ENCODE peak calls at places on chromosomes 1 and 21, in seven cellular contexts. B is astrocyte of the cerebellum, G is heart left ventricle, W is bronchial epithelial cell, P is cardiac fibroblast, F is pancreas, N is AG04450. L is an unnamed sample.

GRCh38 chr1:246907472-246907871 is 24.3 kb downstream of the AHCTF1 start:
- DNase-seq in B (peak; percentile 47), P (peak; percentile 79), W (peak; percentile 33), G (peak; percentile 34), F (no peak), N (peak; percentile 34), L (no peak)

GRCh38 chr1:115927971-115928370 is 48.3 kb upstream of the SLC22A15 start:
- DNase-seq in F (no peak), G (no peak), P (no peak), B (no peak), W (peak; percentile 55), N (no peak), L (no peak)

GRCh38 chr1:15786581-15786980 is 20.9 kb downstream of the UQCRHL start:
- DNase-seq in P (peak; percentile 65), W (no peak), N (no peak), F (no peak), G (no peak), B (no peak), L (no peak)

GRCh38 chr1:57470028-57470427 is 46.2 kb upstream of the DAB1 start:
- DNase-seq in B (peak; percentile 39), G (no peak), P (peak; percentile 31), N (peak; percentile 26), F (no peak), W (no peak), L (peak; percentile 28)

GRCh38 chr1:226736908-226737818 is 1.9 kb downstream of the ITPKB start:
- DNase-seq in G (peak; percentile 51), B (no peak), W (peak; percentile 18), N (no peak), P (peak; percentile 50), F (peak; percentile 19), L (no peak)

GRCh38 chr1:233617025-233617424 is 3.1 kb downstream of the KCNK1 start:
- DNase-seq in G (no peak), N (no peak), P (no peak), W (no peak), F (no peak), B (no peak), L (no peak)

GRCh38 chr1:91610829-91611228 is 110.2 kb downstream of the CDC7 start:
- DNase-seq in G (no peak), B (no peak), F (no peak), W (no peak), P (peak; percentile 33), N (no peak), L (no peak)

GRCh38 chr1:171222961-171223360 is 25.3 kb upstream of the FMO1 start:
- DNase-seq in B (peak; percentile 15), W (no peak), G (peak; percentile 42), N (no peak), P (peak; percentile 59), F (no peak), L (no peak)

DNA sequence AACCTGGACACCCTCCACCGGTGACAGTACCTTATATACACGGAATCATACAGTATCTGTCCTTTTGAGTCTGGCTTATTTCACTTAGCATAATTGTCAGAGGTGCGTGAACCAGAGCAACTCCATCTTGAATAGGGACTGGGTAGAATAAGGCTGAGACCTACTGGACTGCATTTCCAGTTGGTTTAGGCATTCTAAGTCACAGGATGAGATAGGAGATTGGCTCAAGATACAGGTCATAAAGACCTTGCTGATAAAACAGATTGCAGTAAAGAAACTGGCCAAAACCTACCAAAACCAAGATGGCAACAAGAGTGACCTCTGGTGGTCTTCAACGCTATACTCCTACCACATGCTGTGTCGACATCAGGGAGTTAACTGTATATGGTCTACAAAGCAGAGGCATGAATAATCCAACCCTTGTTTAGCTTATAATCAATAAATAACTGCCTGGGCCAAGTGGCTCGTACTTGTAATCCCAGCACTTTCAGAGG is 1.4 kb upstream of the FDPS start:
- DNase-seq in B (no peak), G (no peak), F (no peak), W (peak; percentile 32), N (no peak), P (peak; percentile 63), L (no peak)
- TF ChIP-seq CTCF in B (peak; percentile 27), G (peak; percentile 28), F (no peak), W (no peak), N (peak; percentile 47), P (peak; percentile 32), L (peak; percentile 18)

GRCh38 chr21:34144224-34144623 is 70.8 kb downstream of the MRPS6 start:
- DNase-seq in G (no peak), W (no peak), F (no peak), N (no peak), P (no peak), B (no peak), L (no peak)
- H3K4me3 ChIP-seq in G (no peak overlapping the region), W (no peak overlapping the region), F (no peak overlapping the region), N (no peak overlapping the region), P (no peak overlapping the region), B (no peak overlapping the region), L (no peak overlapping the region)

GRCh38 chr1:237045278-237046016 is 3.5 kb downstream of the RYR2 start:
- DNase-seq in W (no peak), G (no peak), B (no peak), N (no peak), P (no peak), F (no peak), L (no peak)
- TF ChIP-seq CTCF in W (no peak), G (no peak), B (no peak), N (no peak), P (no peak), F (no peak), L (no peak)

GRCh38 chr1:33273961-33274371 is 17.7 kb downstream of the ZNF362 start:
- DNase-seq in F (no peak), W (peak; percentile 38), N (no peak), G (no peak), B (no peak), P (no peak), L (no peak)
- H3K4me3 ChIP-seq in F (no peak overlapping the region), W (no peak overlapping the region), N (no peak overlapping the region), G (no peak overlapping the region), B (no peak overlapping the region), P (no peak overlapping the region), L (no peak overlapping the region)

DNA sequence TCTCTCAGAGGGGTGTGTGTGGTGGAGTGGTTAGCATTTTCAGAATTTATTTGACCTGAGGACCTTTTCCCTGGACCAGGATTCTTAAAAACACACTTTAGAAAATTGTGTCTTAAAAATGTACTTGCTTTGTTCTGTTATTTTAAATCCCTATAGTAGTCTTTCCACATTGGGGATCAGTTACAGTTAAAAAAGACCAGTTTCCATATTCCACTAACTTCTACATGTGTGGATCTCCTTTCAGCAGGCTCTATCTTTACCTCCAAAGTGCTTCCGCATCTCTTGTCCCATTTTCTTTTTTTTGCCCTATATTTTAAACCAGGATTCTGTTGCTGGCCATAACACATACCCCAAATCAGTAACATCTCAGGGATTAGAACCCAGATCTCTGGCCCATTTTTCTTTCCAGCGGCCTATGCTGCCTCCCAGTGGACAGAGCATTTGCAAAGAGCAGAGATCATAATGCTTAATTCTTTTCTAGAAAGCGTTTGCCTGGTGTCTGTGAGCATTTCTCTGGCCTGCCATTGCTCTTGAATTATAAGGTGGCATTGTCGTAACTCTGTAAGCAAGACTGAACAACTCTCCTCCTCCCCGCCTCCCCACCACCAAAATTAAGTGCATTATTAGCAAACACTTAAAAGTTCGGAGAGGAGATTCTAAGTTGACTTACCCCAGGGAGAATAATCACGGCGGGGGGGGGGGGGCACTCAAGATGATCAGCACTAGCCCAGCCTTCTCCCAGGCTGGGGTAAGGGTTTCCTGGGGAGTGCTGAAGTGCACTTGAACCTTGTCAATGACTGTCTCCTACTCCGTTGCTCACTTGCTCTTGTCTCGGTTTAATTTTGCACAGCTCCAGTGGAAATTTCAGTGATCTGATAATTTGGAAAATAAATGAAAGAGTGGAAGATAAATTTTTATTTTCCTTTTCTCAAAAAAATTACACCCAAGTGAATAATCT is 58.9 kb downstream of the PBX1 start:
- DNase-seq in P (no peak), F (no peak), N (no peak), W (peak; percentile 34), G (no peak), B (no peak), L (no peak)
- TF ChIP-seq CTCF in P (peak; percentile 55), F (peak; percentile 22), N (peak; percentile 65), W (peak; percentile 56), G (peak; percentile 43), B (peak; percentile 61), L (peak; percentile 60)

DNA sequence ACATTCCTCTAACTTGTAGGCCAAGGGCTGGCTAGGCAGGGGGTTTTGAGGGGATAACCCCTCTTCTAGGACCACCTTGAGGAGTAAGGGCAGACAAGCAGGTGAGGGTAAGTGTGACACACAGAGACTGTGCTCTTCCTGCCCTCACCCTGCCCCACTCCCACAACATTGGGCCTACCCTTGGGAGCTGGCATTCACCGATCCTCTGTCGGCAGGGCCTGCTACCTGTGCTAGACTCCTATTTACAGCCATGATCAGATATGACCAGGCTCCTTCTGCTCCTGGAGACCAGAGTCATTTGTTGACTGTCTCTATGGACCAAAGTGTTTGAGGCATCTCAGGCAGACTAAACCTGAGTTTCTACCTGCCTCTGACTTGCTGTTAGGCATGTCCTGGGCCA is 68.3 kb downstream of the SYF2 start:
- DNase-seq in G (no peak), F (no peak), W (no peak), P (no peak), B (no peak), N (no peak), L (no peak)
- H3K4me3 ChIP-seq in G (no peak overlapping the region), F (no peak overlapping the region), W (no peak overlapping the region), P (no peak overlapping the region), B (no peak overlapping the region), N (no peak overlapping the region), L (no peak overlapping the region)

DNA sequence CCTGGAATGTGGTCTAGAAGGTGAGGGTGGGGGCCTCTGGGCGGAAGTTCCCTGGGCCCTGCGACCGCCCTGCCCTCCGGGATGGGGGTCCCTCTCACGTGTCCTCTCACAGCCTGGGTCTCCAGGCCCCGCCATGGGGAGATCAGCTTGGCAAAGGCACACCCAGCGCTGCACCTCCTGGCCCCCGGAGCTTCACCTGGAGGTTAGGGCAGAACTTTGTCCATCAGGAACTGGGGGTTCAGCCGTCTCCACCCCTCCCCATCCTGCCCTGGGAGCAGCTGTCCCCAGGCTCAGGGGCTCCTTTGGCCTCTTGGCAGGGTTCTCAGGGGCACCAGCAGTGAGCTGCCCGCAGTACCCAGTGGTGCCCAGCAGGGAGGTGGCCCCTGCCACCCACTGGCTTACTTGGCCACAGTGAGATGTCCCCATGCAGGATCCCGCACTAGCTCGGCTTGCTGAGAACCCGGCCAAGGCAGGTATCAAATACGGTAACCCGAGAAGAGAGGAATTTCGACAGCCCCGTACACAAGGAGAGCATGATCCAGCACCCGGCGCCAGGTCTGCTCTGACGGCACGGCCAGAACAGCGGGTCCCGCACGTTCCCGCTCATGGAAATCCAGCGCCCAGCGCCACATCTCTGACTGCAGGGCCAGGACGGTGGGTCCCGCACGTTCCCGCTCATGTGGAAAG is 36.7 kb downstream of the RRP1 start:
- DNase-seq in B (no peak), G (peak; percentile 18), N (no peak), P (no peak), W (no peak), F (no peak), L (no peak)
- TF ChIP-seq CTCF in B (peak; percentile 16), G (no peak), N (no peak), P (peak; percentile 32), W (peak; percentile 18), F (no peak), L (peak; percentile 13)

L was measured in AG04449.